ENCODE peak calls at places on chromosomes 11 and 22, in four cellular contexts. G, E, Z and R are unnamed samples.

GRCh38 chr11:122032317-122032716 is 83.7 kb downstream of the BLID start:
- DNase-seq in G (peak), E (no peak), Z (no peak), R (no peak)

GRCh38 chr11:3055881-3056280 is 1.3 kb downstream of the CARS1 start:
- DNase-seq in G (no peak), E (no peak), Z (no peak), R (no peak)

GRCh38 chr11:96228472-96228871 is 114.5 kb downstream of the MAML2 start:
- DNase-seq in G (no peak), E (peak), Z (peak), R (peak)

GRCh38 chr22:40401532-40401931 is 31.1 kb downstream of the SGSM3 start:
- DNase-seq in G (no peak), E (no peak), Z (no peak), R (no peak)

GRCh38 chr22:36823177-36823839 is 6.5 kb upstream of the PVALB start:
- DNase-seq in G (no peak), E (no peak), Z (no peak), R (peak)

GRCh38 chr11:21641839-21642238 is 551.0 kb upstream of the ANO5 start:
- DNase-seq in G (no peak), E (no peak), Z (no peak), R (no peak)

GRCh38 chr22:42805016-42805997 is 51.8 kb downstream of the ARFGAP3 start:
- DNase-seq in G (no peak), E (no peak), Z (peak), R (peak)

GRCh38 chr11:65379698-65380459 is 2.6 kb downstream of the SLC25A45 start:
- DNase-seq in G (no peak), E (no peak), Z (no peak), R (no peak)

GRCh38 chr11:115489466-115489865 is 14.7 kb downstream of the CADM1 start:
- DNase-seq in G (no peak), E (no peak), Z (no peak), R (no peak)

GRCh38 chr11:71991494-71991893 is 7.2 kb upstream of the IL18BP start:
- DNase-seq in G (no peak), E (no peak), Z (no peak), R (no peak)

GRCh38 chr22:22882033-22882717 is 5.4 kb upstream of the IGLL5 start:
- DNase-seq in G (no peak), E (no peak), Z (peak), R (no peak)

GRCh38 chr11:118908931-118909618 is 16.7 kb downstream of the BCL9L start:
- DNase-seq in G (peak), E (peak), Z (peak), R (no peak)

GRCh38 chr22:29003975-29004646 is 57.5 kb downstream of the C22orf31 start:
- DNase-seq in G (no peak), E (peak), Z (peak), R (no peak)

GRCh38 chr11:17533341-17533740 is 10.9 kb downstream of the USH1C start:
- DNase-seq in G (no peak), E (no peak), Z (no peak), R (no peak)

GRCh38 chr22:31343235-31344191 is 2.6 kb downstream of the PATZ1 start:
- DNase-seq in G (no peak), E (peak), Z (peak), R (no peak)